ENCODE peak calls at places on chromosomes 16 and 17, in five cellular contexts. One of them, this sample, is unnamed.
A peak's percentile ranks its signal among the peaks of the same experiment; 100 is the strongest.

GRCh38 chr17:18039535-18040286 is 503 bp downstream of the GID4 start:
- DNase-seq in K562: peak; percentile 44
- DNase-seq in H1: no peak
- DNase-seq in WTC11: peak; percentile 56
- DNase-seq in HepG2: no peak
- DNase-seq in this sample: no peak

GRCh38 chr17:60110586-60110985 is 31.9 kb upstream of the HEATR6 start:
- DNase-seq in K562: no peak
- DNase-seq in H1: no peak
- DNase-seq in WTC11: no peak
- DNase-seq in HepG2: no peak
- DNase-seq in this sample: no peak

GRCh38 chr17:58703137-58703846 is 10.9 kb downstream of the RAD51C start:
- DNase-seq in K562: no peak
- DNase-seq in H1: no peak
- DNase-seq in WTC11: no peak
- DNase-seq in HepG2: no peak
- DNase-seq in this sample: no peak

GRCh38 chr17:2068589-2069051 is 13.7 kb downstream of the HIC1 start:
- DNase-seq in K562: no peak
- DNase-seq in H1: no peak
- DNase-seq in WTC11: no peak
- DNase-seq in HepG2: no peak
- DNase-seq in this sample: no peak

GRCh38 chr16:7316266-7316888 is 16.3 kb upstream of the RBFOX1 start:
- DNase-seq in K562: no peak
- DNase-seq in H1: no peak
- DNase-seq in WTC11: no peak
- DNase-seq in HepG2: no peak
- DNase-seq in this sample: no peak

GRCh38 chr16:25626172-25626571 is 65.6 kb upstream of the HS3ST4 start:
- DNase-seq in K562: no peak
- DNase-seq in H1: no peak
- DNase-seq in WTC11: no peak
- DNase-seq in HepG2: no peak
- DNase-seq in this sample: no peak

GRCh38 chr16:11320170-11320569 is 25.1 kb upstream of the RMI2 start:
- DNase-seq in K562: no peak
- DNase-seq in H1: no peak
- DNase-seq in WTC11: no peak
- DNase-seq in HepG2: no peak
- DNase-seq in this sample: no peak

GRCh38 chr16:87326151-87326571 is 9.0 kb upstream of the C16orf95 start:
- DNase-seq in K562: no peak
- DNase-seq in H1: no peak
- DNase-seq in WTC11: no peak
- DNase-seq in HepG2: no peak
- DNase-seq in this sample: no peak

GRCh38 chr16:53053967-53054669 is 673 bp upstream of the CHD9 start:
- DNase-seq in K562: peak; percentile 59
- DNase-seq in H1: no peak
- DNase-seq in WTC11: no peak
- DNase-seq in HepG2: peak; percentile 26
- DNase-seq in this sample: no peak

GRCh38 chr17:69947027-69947759 is 127.8 kb upstream of the KCNJ16 start:
- DNase-seq in K562: peak; percentile 68
- DNase-seq in H1: no peak
- DNase-seq in WTC11: no peak
- DNase-seq in HepG2: no peak
- DNase-seq in this sample: no peak

GRCh38 chr16:19127674-19128131 is 13.9 kb downstream of the ITPRIPL2 start:
- DNase-seq in K562: no peak
- DNase-seq in H1: no peak
- DNase-seq in WTC11: no peak
- DNase-seq in HepG2: no peak
- DNase-seq in this sample: peak; percentile 57

GRCh38 chr17:60513014-60513413 is 13.0 kb downstream of the APPBP2 start:
- DNase-seq in K562: no peak
- DNase-seq in H1: no peak
- DNase-seq in WTC11: no peak
- DNase-seq in HepG2: no peak
- DNase-seq in this sample: no peak

GRCh38 chr17:82325286-82326180 is 8.0 kb downstream of the SECTM1 start:
- DNase-seq in K562: no peak
- DNase-seq in H1: no peak
- DNase-seq in WTC11: no peak
- DNase-seq in HepG2: no peak
- DNase-seq in this sample: no peak

GRCh38 chr17:39090400-39090799 is 61.0 kb downstream of the PLXDC1 start:
- DNase-seq in K562: no peak
- DNase-seq in H1: no peak
- DNase-seq in WTC11: no peak
- DNase-seq in HepG2: no peak
- DNase-seq in this sample: no peak

GRCh38 chr16:74766729-74767128 is 7.9 kb downstream of the FA2H start:
- DNase-seq in K562: peak; percentile 30
- DNase-seq in H1: no peak
- DNase-seq in WTC11: peak; percentile 61
- DNase-seq in HepG2: no peak
- DNase-seq in this sample: no peak

GRCh38 chr16:17590711-17591654 is 120.2 kb upstream of the XYLT1 start:
- DNase-seq in K562: peak; percentile 60
- DNase-seq in H1: no peak
- DNase-seq in WTC11: no peak
- DNase-seq in HepG2: no peak
- DNase-seq in this sample: no peak

GRCh38 chr17:42290577-42290976 is 2.3 kb downstream of the STAT5A start:
- DNase-seq in K562: no peak
- DNase-seq in H1: no peak
- DNase-seq in WTC11: no peak
- DNase-seq in HepG2: no peak
- DNase-seq in this sample: no peak

GRCh38 chr17:11644265-11645212 is 46.3 kb downstream of the DNAH9 start:
- DNase-seq in K562: peak; percentile 76
- DNase-seq in H1: peak; percentile 25
- DNase-seq in WTC11: peak; percentile 56
- DNase-seq in HepG2: peak; percentile 73
- DNase-seq in this sample: no peak

GRCh38 chr17:31492880-31493655 is 101.6 kb downstream of the RAB11FIP4 start:
- DNase-seq in K562: peak; percentile 80
- DNase-seq in H1: no peak
- DNase-seq in WTC11: no peak
- DNase-seq in HepG2: no peak
- DNase-seq in this sample: peak; percentile 58

GRCh38 chr17:49361902-49362722 is at the start of gene ZNF652:
- DNase-seq in K562: peak; percentile 97
- DNase-seq in H1: peak; percentile 93
- DNase-seq in WTC11: peak; percentile 98
- DNase-seq in HepG2: peak; percentile 96
- DNase-seq in this sample: peak; percentile 65

GRCh38 chr16:48531011-48531962 is 78.7 kb downstream of the N4BP1 start:
- DNase-seq in K562: no peak
- DNase-seq in H1: no peak
- DNase-seq in WTC11: no peak
- DNase-seq in HepG2: no peak
- DNase-seq in this sample: no peak

GRCh38 chr17:16918443-16918842 is 53.5 kb downstream of the TNFRSF13B start:
- DNase-seq in K562: no peak
- DNase-seq in H1: no peak
- DNase-seq in WTC11: peak; percentile 3
- DNase-seq in HepG2: no peak
- DNase-seq in this sample: no peak

GRCh38 chr17:34139996-34140395 is 115.1 kb upstream of the CCL2 start:
- DNase-seq in K562: no peak
- DNase-seq in H1: no peak
- DNase-seq in WTC11: no peak
- DNase-seq in HepG2: no peak
- DNase-seq in this sample: no peak

GRCh38 chr17:6350806-6351205 is 84.1 kb downstream of the AIPL1 start:
- DNase-seq in K562: no peak
- DNase-seq in H1: no peak
- DNase-seq in WTC11: no peak
- DNase-seq in HepG2: no peak
- DNase-seq in this sample: no peak

GRCh38 chr17:63768433-63768832 is 5.0 kb downstream of the CCDC47 start:
- DNase-seq in K562: no peak
- DNase-seq in H1: no peak
- DNase-seq in WTC11: no peak
- DNase-seq in HepG2: no peak
- DNase-seq in this sample: no peak

GRCh38 chr16:87241135-87241771 is 75.9 kb downstream of the C16orf95 start:
- DNase-seq in K562: no peak
- DNase-seq in H1: no peak
- DNase-seq in WTC11: no peak
- DNase-seq in HepG2: peak; percentile 67
- DNase-seq in this sample: no peak

GRCh38 chr17:50177983-50178834 is 12.4 kb downstream of the SGCA start:
- DNase-seq in K562: peak; percentile 71
- DNase-seq in H1: peak; percentile 39
- DNase-seq in WTC11: peak; percentile 68
- DNase-seq in HepG2: peak; percentile 89
- DNase-seq in this sample: no peak

GRCh38 chr16:21950782-21951521 is 2.2 kb upstream of the UQCRC2 start:
- DNase-seq in K562: peak; percentile 44
- DNase-seq in H1: no peak
- DNase-seq in WTC11: no peak
- DNase-seq in HepG2: peak; percentile 54
- DNase-seq in this sample: no peak

GRCh38 chr17:38560503-38561318 is 45.0 kb downstream of the SRCIN1 start:
- DNase-seq in K562: peak; percentile 33
- DNase-seq in H1: no peak
- DNase-seq in WTC11: no peak
- DNase-seq in HepG2: no peak
- DNase-seq in this sample: no peak

GRCh38 chr17:31803494-31804213 is 55.4 kb downstream of the COPRS start:
- DNase-seq in K562: no peak
- DNase-seq in H1: no peak
- DNase-seq in WTC11: no peak
- DNase-seq in HepG2: peak; percentile 98
- DNase-seq in this sample: no peak

GRCh38 chr17:74960739-74961342 is 11.7 kb downstream of the HID1 start:
- DNase-seq in K562: peak; percentile 92
- DNase-seq in H1: peak; percentile 54
- DNase-seq in WTC11: peak; percentile 82
- DNase-seq in HepG2: peak; percentile 83
- DNase-seq in this sample: no peak

GRCh38 chr17:62592305-62593099 is 35.0 kb upstream of the MRC2 start:
- DNase-seq in K562: no peak
- DNase-seq in H1: no peak
- DNase-seq in WTC11: no peak
- DNase-seq in HepG2: no peak
- DNase-seq in this sample: no peak

GRCh38 chr17:20009052-20009301 is 182 bp upstream of the SPECC1 start:
- DNase-seq in K562: no peak
- DNase-seq in H1: no peak
- DNase-seq in WTC11: no peak
- DNase-seq in HepG2: no peak
- DNase-seq in this sample: no peak

DNA sequence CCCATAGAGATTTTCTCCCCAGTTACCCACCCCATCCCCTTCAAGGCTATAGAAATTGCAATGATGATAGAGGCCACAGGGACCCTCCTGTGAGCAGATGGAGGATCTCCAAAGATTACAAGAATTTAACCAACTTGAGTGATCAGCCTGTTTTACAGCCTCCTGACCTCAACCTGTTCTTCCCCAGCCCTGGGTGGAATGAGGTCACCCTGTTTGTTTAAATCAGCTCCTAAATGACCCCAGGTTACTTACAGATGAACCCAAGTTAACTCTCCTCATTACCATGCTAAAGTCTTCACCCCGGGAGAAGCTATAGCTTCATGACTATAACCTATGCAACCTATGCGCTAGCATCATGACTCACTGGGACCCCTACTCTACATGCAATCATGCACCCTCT is 11.9 kb upstream of the SULT1A1 start:
- DNase-seq in K562: no peak
- DNase-seq in H1: no peak
- DNase-seq in WTC11: no peak
- DNase-seq in HepG2: no peak
- DNase-seq in this sample: no peak
- TF ChIP-seq ATF2 in K562: no peak
- TF ChIP-seq ATF2 in H1: no peak
- TF ChIP-seq ATF2 in WTC11: no peak
- TF ChIP-seq ATF2 in HepG2: no peak
- TF ChIP-seq ATF2 in this sample: no peak

GRCh38 chr17:66949501-66949900 is 15.0 kb upstream of the CACNG4 start:
- DNase-seq in K562: no peak
- DNase-seq in H1: no peak
- DNase-seq in WTC11: no peak
- DNase-seq in HepG2: no peak
- DNase-seq in this sample: no peak
- TF ChIP-seq ATF2 in K562: no peak
- TF ChIP-seq ATF2 in H1: no peak
- TF ChIP-seq ATF2 in WTC11: no peak
- TF ChIP-seq ATF2 in HepG2: no peak
- TF ChIP-seq ATF2 in this sample: no peak

GRCh38 chr16:31486036-31486435 is 3.1 kb downstream of the SLC5A2 start:
- DNase-seq in K562: no peak
- DNase-seq in H1: no peak
- DNase-seq in WTC11: no peak
- DNase-seq in HepG2: no peak
- DNase-seq in this sample: no peak
- TF ChIP-seq ATF2 in K562: no peak
- TF ChIP-seq ATF2 in H1: no peak
- TF ChIP-seq ATF2 in WTC11: no peak
- TF ChIP-seq ATF2 in HepG2: no peak
- TF ChIP-seq ATF2 in this sample: no peak

DNA sequence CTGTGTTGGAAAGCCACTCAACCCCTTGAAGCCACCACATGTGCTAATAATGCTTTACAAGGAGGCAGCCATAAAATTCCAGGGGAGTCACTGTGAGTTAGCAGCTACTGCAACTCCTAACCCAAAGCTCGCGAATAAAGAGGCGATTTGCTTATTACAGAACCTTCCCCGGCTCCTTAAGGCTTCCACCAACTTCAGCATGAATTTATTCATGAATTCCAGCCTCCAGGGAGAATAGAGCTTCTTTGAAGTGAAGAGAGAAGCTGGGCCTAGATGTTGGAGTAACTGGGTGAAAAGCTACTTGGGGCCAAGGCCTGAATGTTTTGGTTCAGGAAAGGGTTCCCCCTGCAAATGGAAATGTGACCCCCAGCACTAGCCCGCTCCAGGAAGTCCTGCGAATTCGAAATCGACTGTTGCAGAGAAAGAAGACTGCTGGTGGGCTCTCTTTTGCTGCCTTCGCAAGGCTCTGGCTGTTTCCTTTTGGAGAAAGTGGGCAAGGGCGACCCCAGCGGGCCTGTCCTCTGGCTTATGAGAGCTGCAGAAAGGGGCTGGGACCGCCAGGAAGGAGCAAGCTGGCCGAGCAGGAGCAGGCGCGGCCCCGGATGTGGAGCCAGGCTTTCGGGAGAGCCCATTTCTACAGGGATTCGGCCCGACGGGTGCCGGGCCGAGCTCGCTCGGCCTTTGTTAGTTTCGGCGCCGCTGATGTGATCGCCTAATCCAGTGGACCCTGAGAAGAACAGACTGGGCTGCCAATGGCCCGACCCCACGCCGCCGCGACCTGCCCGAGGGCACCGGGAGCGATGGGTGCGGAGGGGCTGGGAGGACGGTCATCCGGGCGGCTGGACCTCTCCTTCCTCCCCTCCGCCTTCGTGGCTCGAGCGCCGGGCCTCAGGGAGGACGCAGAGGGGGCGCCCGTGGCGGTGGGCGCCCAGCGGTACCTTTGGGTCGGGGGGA is 7.6 kb downstream of the CBX8 start:
- DNase-seq in K562: no peak
- DNase-seq in H1: no peak
- DNase-seq in WTC11: peak; percentile 82
- DNase-seq in HepG2: no peak
- DNase-seq in this sample: no peak
- TF ChIP-seq ATF2 in K562: no peak
- TF ChIP-seq ATF2 in H1: no peak
- TF ChIP-seq ATF2 in WTC11: no peak
- TF ChIP-seq ATF2 in HepG2: no peak
- TF ChIP-seq ATF2 in this sample: no peak